ENCODE peak calls at places on chromosomes 5 and 9, in ten cellular contexts. C is HepG2, V is PC-9, K is fibroblast of lung, Z is IMR-90, S is A549, O is mammary epithelial cell, U is H9, T is neural progenitor cell, X is PC-3. H is an unnamed sample.

GRCh38 chr9:14062449-14063187 is 251.3 kb downstream of the NFIB start:
- DNase-seq in C (no peak), V (peak; percentile 1), K (peak; percentile 91), Z (peak; percentile 84), S (no peak), O (peak; percentile 74), U (no peak), T (no peak), X (peak; percentile 76), H (no peak)

GRCh38 chr5:10145922-10146321 is 103.8 kb downstream of the ATPSCKMT start:
- DNase-seq in C (peak; percentile 20), V (peak; percentile 21), K (peak; percentile 29), Z (peak; percentile 66), S (peak; percentile 66), O (peak; percentile 33), U (no peak), T (no peak), X (peak; percentile 87), H (no peak)

GRCh38 chr5:66963559-66963971 is 233.0 kb downstream of the CD180 start:
- DNase-seq in C (no peak), V (peak; percentile 12), K (no peak), Z (peak; percentile 40), S (no peak), O (no peak), U (peak; percentile 73), T (no peak), X (peak; percentile 57), H (peak; percentile 26)

GRCh38 chr5:174413520-174414314 is 310.7 kb upstream of the MSX2 start:
- DNase-seq in C (no peak), V (no peak), K (peak; percentile 97), Z (peak; percentile 84), S (peak; percentile 33), O (no peak), U (no peak), T (no peak), X (peak; percentile 37), H (peak; percentile 27)

GRCh38 chr9:88051138-88051537 is 76.8 kb upstream of the CDK20 start:
- DNase-seq in C (no peak), V (no peak), K (no peak), Z (no peak), S (no peak), O (no peak), U (no peak), T (no peak), X (no peak), H (no peak)

GRCh38 chr9:35954942-35955546 is 2.9 kb downstream of the OR2S2 start:
- DNase-seq in C (peak; percentile 56), V (peak; percentile 30), K (peak; percentile 74), Z (peak; percentile 90), S (peak; percentile 81), O (peak; percentile 63), U (peak; percentile 62), T (peak; percentile 78), X (peak; percentile 79), H (peak; percentile 85)

GRCh38 chr9:33623658-33624586 is 99.9 kb downstream of the ANKRD18B start:
- DNase-seq in C (peak; percentile 63), V (peak; percentile 64), K (peak; percentile 48), Z (peak; percentile 67), S (peak; percentile 82), O (peak; percentile 74), U (peak; percentile 86), T (peak; percentile 83), X (peak; percentile 88), H (peak; percentile 83)

GRCh38 chr5:173310861-173311515 is 17.2 kb downstream of the STC2 start:
- DNase-seq in C (no peak), V (no peak), K (peak; percentile 46), Z (peak; percentile 29), S (no peak), O (no peak), U (no peak), T (no peak), X (peak; percentile 31), H (no peak)

GRCh38 chr5:131749138-131749537 is 47.7 kb downstream of the FNIP1 start:
- DNase-seq in C (no peak), V (no peak), K (peak; percentile 65), Z (peak; percentile 86), S (no peak), O (peak; percentile 74), U (no peak), T (no peak), X (peak; percentile 73), H (no peak)

GRCh38 chr9:80026121-80026520 is 454.4 kb downstream of the TLE4 start:
- DNase-seq in C (no peak), V (no peak), K (no peak), Z (no peak), S (no peak), O (no peak), U (no peak), T (no peak), X (no peak), H (no peak)

GRCh38 chr9:80025131-80025530 is 453.4 kb downstream of the TLE4 start:
- DNase-seq in C (no peak), V (no peak), K (no peak), Z (no peak), S (no peak), O (no peak), U (no peak), T (no peak), X (no peak), H (no peak)

GRCh38 chr9:80028501-80028900 is 456.7 kb downstream of the TLE4 start:
- DNase-seq in C (no peak), V (no peak), K (peak; percentile 35), Z (no peak), S (no peak), O (no peak), U (no peak), T (peak; percentile 28), X (no peak), H (peak; percentile 42)

DNA sequence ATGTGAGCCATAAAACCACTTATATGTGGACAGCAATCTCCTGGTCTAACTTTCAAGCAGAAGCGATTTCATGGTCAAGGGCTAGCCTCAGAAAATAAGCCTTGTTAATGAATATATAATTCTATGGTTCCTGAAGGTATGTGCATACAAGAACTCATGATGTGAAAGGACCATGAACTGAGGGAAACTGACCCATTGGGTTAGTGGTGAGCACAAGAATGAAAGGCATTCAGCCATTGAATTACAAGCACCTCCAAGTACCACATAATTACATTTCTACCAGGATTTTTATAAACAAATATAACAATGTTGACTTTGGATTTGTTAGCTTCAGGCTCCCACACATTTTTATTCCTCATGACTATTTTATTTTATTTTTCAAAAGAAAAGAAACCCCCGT is 459.0 kb downstream of the TLE4 start:
- DNase-seq in C (no peak), V (no peak), K (peak; percentile 71), Z (no peak), S (no peak), O (no peak), U (no peak), T (no peak), X (no peak), H (no peak)
- TF ChIP-seq CTCF in C (no peak), V (no peak), K (no peak), Z (no peak), S (no peak), O (no peak), U (no peak), T (no peak), X (no peak), H (no peak)

DNA sequence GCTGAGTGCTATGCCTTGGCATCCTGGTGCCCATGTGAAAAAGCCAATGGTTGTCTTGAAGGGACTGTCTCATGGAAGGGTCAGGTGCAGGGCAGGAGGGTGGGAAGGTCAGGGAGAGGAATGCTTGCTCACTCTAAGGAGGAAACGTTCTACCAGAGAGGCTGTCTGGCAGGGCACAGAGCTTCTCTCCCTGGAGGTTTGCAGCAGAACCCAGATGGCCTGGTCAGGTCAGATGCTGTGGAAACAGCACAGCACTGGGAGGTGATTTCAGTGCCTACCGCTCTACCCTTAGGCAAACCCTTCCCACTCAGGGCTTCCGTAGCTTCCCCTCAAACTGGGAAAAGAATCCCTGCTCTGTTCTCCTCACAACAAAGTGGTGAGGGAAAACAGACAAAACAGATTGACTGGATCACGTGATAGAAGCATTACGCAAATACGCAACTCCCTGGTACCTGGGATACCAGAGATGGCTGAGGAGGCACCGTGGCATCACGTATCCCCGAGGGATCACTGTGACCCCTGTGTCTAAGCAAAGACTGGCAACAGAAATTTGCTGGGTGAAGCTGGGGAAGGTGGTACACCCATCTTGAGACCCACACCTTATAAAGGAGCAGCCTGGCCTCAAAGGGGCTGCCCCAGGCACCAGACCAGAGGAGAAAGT is 3.9 kb upstream of the MGAT1 start:
- DNase-seq in C (no peak), V (peak; percentile 80), K (no peak), Z (no peak), S (no peak), O (no peak), U (no peak), T (no peak), X (no peak), H (no peak)
- H3K4me2 ChIP-seq in C (peak overlapping the region; percentile 79), V (peak overlapping the region; percentile 99), K (no peak overlapping the region), Z (peak overlapping the region; percentile 5), S (no peak overlapping the region), O (peak overlapping the region; percentile 0), U (no peak overlapping the region), T (no peak overlapping the region), X (peak overlapping the region; percentile 92), H (peak overlapping the region; percentile 99)

GRCh38 chr9:22005083-22005699 is 3.9 kb downstream of the CDKN2B start:
- DNase-seq in C (no peak), V (no peak), K (peak; percentile 59), Z (peak; percentile 37), S (no peak), O (peak; percentile 36), U (peak; percentile 64), T (peak; percentile 72), X (no peak), H (no peak)
- TF ChIP-seq CTCF in C (no peak), V (no peak), K (peak; percentile 17), Z (no peak), S (no peak), O (no peak), U (peak; percentile 46), T (peak; percentile 36), X (no peak), H (no peak)

DNA sequence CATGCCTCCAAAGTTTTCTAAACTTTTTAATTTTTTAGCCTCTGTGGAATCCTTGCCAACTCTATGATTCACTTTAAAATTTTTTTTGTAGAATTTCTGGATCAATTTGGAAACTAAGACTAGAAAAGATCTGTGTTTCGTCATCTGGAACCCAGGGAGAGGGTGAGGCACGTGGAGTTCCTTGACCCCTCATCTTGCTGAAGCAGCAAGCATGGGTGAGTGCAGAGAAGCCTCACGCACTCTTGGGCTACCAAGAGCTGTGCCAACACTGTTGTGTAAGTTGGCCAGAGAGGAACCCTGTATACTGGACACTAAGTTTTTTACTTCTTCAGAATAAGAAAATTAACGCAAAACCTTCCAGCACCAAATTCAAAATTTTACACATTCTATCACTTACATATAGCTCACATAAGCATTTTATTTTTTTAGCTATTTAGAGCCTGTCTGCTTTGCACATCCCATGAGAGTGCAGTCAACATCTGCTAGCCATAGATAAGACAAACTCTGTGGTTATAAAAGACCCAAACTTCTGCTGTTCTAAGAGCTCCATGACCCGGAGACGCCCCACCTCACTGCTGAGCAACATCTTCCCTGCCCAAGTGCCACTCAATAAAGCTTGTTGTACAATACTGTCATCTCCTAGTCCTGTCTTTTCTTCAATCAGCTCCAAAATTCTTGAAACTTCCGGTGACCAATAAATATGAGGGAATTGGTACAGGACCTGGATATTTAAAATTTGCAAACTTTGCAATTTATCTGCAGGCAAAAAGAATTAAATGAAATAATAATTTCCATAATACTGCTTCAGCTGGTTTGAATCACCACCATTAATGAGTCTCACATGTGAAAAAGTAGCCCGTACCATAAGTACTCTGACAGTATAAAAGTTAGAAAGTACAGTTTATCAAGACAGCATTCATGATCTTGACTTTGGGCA is 69.7 kb upstream of the ADCY2 start:
- DNase-seq in C (no peak), V (no peak), K (no peak), Z (no peak), S (no peak), O (no peak), U (no peak), T (no peak), X (no peak), H (no peak)
- H3K4me2 ChIP-seq in C (no peak overlapping the region), V (no peak overlapping the region), K (no peak overlapping the region), Z (no peak overlapping the region), S (no peak overlapping the region), O (no peak overlapping the region), U (no peak overlapping the region), T (no peak overlapping the region), X (no peak overlapping the region), H (no peak overlapping the region)

H was measured in hepatocyte.